ENCODE peak calls at places on chromosomes 3 and 15, in four cellular contexts. One of them, this sample, is unnamed.
A peak's percentile ranks its signal among the peaks of the same experiment; 100 is the strongest.

GRCh38 chr3:96977671-96978070 is 163.3 kb downstream of the EPHA6 start:
- DNase-seq in GM12878: no peak
- DNase-seq in K562: no peak
- DNase-seq in H1: no peak
- DNase-seq in this sample: no peak

GRCh38 chr3:159221335-159221734 is 419.5 kb downstream of the MFSD1 start:
- DNase-seq in GM12878: no peak
- DNase-seq in K562: no peak
- DNase-seq in H1: no peak
- DNase-seq in this sample: no peak

GRCh38 chr3:111285691-111286090 is 214.1 kb downstream of the NECTIN3 start:
- DNase-seq in K562: no peak
- DNase-seq in H1: no peak
- DNase-seq in GM12878: no peak
- DNase-seq in this sample: no peak

GRCh38 chr3:186806173-186807055 is at the start of gene RFC4:
- DNase-seq in K562: peak; percentile 93
- DNase-seq in H1: peak; percentile 89
- DNase-seq in GM12878: no peak
- DNase-seq in this sample: peak; percentile 60

GRCh38 chr3:43014990-43015389 is 35.9 kb downstream of the GASK1A start:
- DNase-seq in K562: no peak
- DNase-seq in H1: no peak
- DNase-seq in GM12878: no peak
- DNase-seq in this sample: no peak

GRCh38 chr15:70038730-70039392 is 58.9 kb downstream of the TLE3 start:
- DNase-seq in K562: no peak
- DNase-seq in H1: no peak
- DNase-seq in GM12878: no peak
- DNase-seq in this sample: no peak

GRCh38 chr3:190205739-190206138 is 85.0 kb upstream of the P3H2 start:
- DNase-seq in GM12878: peak; percentile 42
- DNase-seq in H1: no peak
- DNase-seq in K562: no peak
- DNase-seq in this sample: peak; percentile 92

GRCh38 chr3:12829404-12829803 is 12.0 kb downstream of the RPL32 start:
- DNase-seq in K562: no peak
- DNase-seq in GM12878: no peak
- DNase-seq in H1: no peak
- DNase-seq in this sample: no peak

GRCh38 chr3:174700736-174701135 is 158.4 kb upstream of the NAALADL2 start:
- DNase-seq in GM12878: no peak
- DNase-seq in H1: no peak
- DNase-seq in K562: no peak
- DNase-seq in this sample: no peak

GRCh38 chr3:9260305-9260704 is 10.9 kb upstream of the SRGAP3 start:
- DNase-seq in GM12878: no peak
- DNase-seq in H1: no peak
- DNase-seq in K562: no peak
- DNase-seq in this sample: no peak

GRCh38 chr15:101091080-101092017 is 160.5 kb downstream of the CHSY1 start:
- DNase-seq in K562: no peak
- DNase-seq in H1: no peak
- DNase-seq in GM12878: no peak
- DNase-seq in this sample: peak; percentile 77

GRCh38 chr3:118128886-118129285 is 905.8 kb downstream of the IGSF11 start:
- DNase-seq in H1: no peak
- DNase-seq in GM12878: no peak
- DNase-seq in K562: no peak
- DNase-seq in this sample: peak; percentile 86

GRCh38 chr15:66766282-66767228 is 64.5 kb downstream of the SMAD6 start:
- DNase-seq in GM12878: no peak
- DNase-seq in H1: no peak
- DNase-seq in K562: no peak
- DNase-seq in this sample: peak; percentile 84

GRCh38 chr3:97197083-97197482 is 382.7 kb downstream of the EPHA6 start:
- DNase-seq in GM12878: no peak
- DNase-seq in H1: no peak
- DNase-seq in K562: no peak
- DNase-seq in this sample: no peak

GRCh38 chr3:10350324-10350985 is 29.5 kb upstream of the SEC13 start:
- DNase-seq in GM12878: no peak
- DNase-seq in H1: no peak
- DNase-seq in K562: no peak
- DNase-seq in this sample: no peak

GRCh38 chr3:183487046-183487445 is 58.6 kb upstream of the MCF2L2 start:
- DNase-seq in GM12878: no peak
- DNase-seq in K562: no peak
- DNase-seq in H1: peak; percentile 35
- DNase-seq in this sample: no peak

GRCh38 chr3:169147246-169148008 is 516.1 kb downstream of the MECOM start:
- DNase-seq in K562: peak; percentile 90
- DNase-seq in H1: peak; percentile 76
- DNase-seq in GM12878: no peak
- DNase-seq in this sample: peak; percentile 61

DNA sequence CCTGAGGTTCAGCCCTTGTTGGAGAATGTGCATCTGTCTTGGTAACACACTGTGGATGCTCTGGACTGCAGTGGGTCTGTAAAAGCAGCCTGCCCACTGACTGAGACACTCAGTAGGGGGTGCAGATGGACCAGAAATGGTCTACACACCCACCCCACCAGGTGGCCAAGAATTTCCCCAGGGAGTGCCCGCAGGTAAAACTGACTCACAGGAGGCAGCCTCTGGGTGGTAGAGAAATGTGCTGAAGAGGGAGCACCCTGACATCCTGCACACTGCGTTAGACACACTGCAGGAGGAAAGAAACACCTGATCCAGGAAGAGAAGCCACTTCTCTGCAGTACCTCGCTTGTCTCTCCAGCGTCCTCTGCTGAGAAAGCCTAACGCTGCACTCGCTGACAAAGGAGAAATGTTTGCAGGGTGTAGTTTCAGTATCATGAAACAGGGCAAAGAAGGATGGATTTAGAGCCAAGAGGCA is 109.5 kb upstream of the ABHD17C start:
- DNase-seq in H1: no peak
- DNase-seq in GM12878: no peak
- DNase-seq in K562: no peak
- DNase-seq in this sample: no peak
- TF ChIP-seq CHD1 in H1: no peak
- TF ChIP-seq CHD1 in GM12878: no peak
- TF ChIP-seq CHD1 in K562: no peak
- TF ChIP-seq CHD1 in this sample: no peak

DNA sequence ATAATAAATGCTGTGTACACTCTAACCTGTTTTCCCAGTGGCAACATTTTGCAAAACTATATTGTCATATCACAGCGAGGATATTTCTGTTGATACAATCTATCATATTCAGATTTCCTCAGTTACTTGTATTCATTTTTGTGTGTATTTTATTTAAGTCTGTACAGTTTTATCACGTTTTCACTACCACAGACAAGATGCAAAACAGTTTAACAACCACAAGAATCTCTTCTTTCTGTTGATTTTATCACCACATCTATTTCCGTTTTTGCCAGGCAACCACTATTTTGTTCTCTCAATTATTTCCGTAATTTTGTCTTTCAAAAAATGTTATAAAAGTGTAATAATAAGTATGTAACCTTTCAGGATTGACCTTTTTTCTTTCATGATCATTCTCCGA is 55.6 kb downstream of the SPRED1 start:
- DNase-seq in GM12878: no peak
- DNase-seq in K562: no peak
- DNase-seq in H1: no peak
- DNase-seq in this sample: no peak
- TF ChIP-seq RAD21 in GM12878: no peak
- TF ChIP-seq RAD21 in K562: no peak
- TF ChIP-seq RAD21 in H1: no peak
- TF ChIP-seq RAD21 in this sample: no peak

DNA sequence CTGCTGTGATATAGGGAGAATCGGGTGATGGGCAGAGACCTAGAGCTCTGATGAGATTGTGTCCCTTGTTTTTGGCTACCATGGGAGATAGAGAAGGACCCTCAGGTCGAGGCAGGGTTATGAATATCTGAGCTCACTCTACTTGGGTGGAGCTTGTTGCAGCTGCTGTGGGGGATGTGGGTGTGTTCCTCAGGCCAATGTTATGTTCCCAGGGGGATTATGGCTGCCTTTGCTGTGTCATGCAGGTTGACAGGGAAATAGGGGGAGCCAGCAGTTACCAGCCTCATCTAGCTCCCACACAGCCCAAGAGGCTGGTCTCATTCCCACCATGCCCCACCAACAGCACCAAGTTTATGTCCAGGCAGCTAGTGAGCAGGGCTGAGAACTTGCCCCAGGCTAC is 131.5 kb downstream of the TRIM42 start:
- DNase-seq in H1: no peak
- DNase-seq in K562: no peak
- DNase-seq in GM12878: no peak
- DNase-seq in this sample: no peak
- TF ChIP-seq CHD1 in H1: no peak
- TF ChIP-seq CHD1 in K562: no peak
- TF ChIP-seq CHD1 in GM12878: no peak
- TF ChIP-seq CHD1 in this sample: no peak

DNA sequence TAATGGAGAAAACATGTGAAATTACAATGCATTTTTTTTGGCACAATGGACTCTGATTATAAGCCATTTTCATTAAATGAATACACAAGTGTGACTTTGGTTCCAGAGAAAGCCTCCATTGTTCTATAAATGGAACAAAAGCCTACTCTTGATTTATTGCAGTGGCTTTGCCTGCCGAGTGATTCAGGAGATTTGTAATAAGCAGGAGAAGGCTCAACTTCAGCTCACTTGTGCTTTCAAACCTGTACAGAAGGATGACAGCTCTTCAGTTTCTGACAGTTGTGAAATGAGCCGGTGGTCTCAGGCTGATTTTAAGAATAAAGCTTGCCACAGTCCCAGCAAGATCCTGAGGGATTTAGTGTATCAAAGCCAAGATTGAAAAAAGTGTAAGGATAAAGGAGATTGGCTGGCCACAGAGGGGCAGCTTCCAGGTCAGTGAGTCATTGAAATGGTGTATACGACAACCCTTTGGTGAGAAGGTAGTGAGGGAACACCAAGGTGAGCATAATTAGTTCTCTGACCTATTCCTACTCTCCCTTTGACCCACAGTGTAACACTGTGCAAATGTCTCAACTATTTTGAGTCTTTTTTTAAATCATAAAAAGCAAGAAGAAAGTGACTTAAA is 438.8 kb upstream of the TGFBR2 start:
- DNase-seq in K562: no peak
- DNase-seq in H1: no peak
- DNase-seq in GM12878: no peak
- DNase-seq in this sample: peak; percentile 22
- TF ChIP-seq RAD21 in K562: no peak
- TF ChIP-seq RAD21 in H1: no peak
- TF ChIP-seq RAD21 in GM12878: no peak
- TF ChIP-seq RAD21 in this sample: no peak

This sample was measured in IMR-90.